ENCODE peak calls at places on chromosomes 16 and 17, in eight cellular contexts. G is stimulated activated CD8-positive, alpha-beta memory T cell treated with anti-CD3 and anti-CD28 coated beads, Interleukin-7, amount 100 ng/mL, for 48 hours; N is esophagus squamous epithelium; I is CD4-positive, alpha-beta memory T cell; V is stomach; C is progenitor cell of endocrine pancreas; O is fibroblast of pulmonary artery; M is GM20000. P is an unnamed sample.

GRCh38 chr16:68432701-68433100 is 15.6 kb downstream of the SMPD3 start:
- DNase-seq in G (no peak), N (no peak), I (no peak), V (no peak), C (no peak), O (no peak), M (no peak), P (no peak)

GRCh38 chr16:74186589-74186988 is 110.0 kb upstream of the PSMD7 start:
- DNase-seq in G (no peak), N (no peak), I (no peak), V (no peak), C (no peak), O (no peak), M (no peak), P (no peak)

GRCh38 chr17:7881655-7882054 is 6.9 kb upstream of the CHD3 start:
- DNase-seq in G (no peak), N (no peak), I (no peak), V (no peak), C (no peak), O (no peak), M (no peak), P (no peak)

GRCh38 chr17:73003487-73003886 is 89.0 kb downstream of the SLC39A11 start:
- DNase-seq in G (no peak), N (no peak), I (no peak), V (no peak), C (no peak), O (no peak), M (no peak), P (no peak)

GRCh38 chr16:54359086-54359485 is 72.5 kb upstream of the IRX3 start:
- DNase-seq in G (no peak), N (no peak), I (no peak), V (no peak), C (no peak), O (no peak), M (no peak), P (peak; percentile 47)

GRCh38 chr17:71769850-71770249 is 351.0 kb upstream of the SOX9 start:
- DNase-seq in G (no peak), N (no peak), I (no peak), V (no peak), C (no peak), O (no peak), M (no peak), P (no peak)

GRCh38 chr16:15900901-15901465 is 12.6 kb upstream of the CEP20 start:
- DNase-seq in G (no peak), N (no peak), I (no peak), V (no peak), C (no peak), O (no peak), M (no peak), P (no peak)

GRCh38 chr16:12455287-12455798 is 348.3 kb downstream of the CPPED1 start:
- DNase-seq in G (no peak), N (no peak), I (no peak), V (peak; percentile 61), C (peak; percentile 56), O (peak; percentile 64), M (peak; percentile 52), P (peak; percentile 57)

GRCh38 chr16:82660078-82660645 is 33.4 kb downstream of the CDH13 start:
- DNase-seq in G (no peak), N (no peak), I (peak; percentile 55), V (no peak), C (no peak), O (peak; percentile 58), M (no peak), P (no peak)

GRCh38 chr17:44894642-44895041 is 4.6 kb downstream of the EFTUD2 start:
- DNase-seq in G (no peak), N (no peak), I (no peak), V (no peak), C (no peak), O (no peak), M (no peak), P (no peak)

GRCh38 chr17:70622382-70623260 is 453.3 kb downstream of the KCNJ2 start:
- DNase-seq in G (no peak), N (no peak), I (no peak), V (peak; percentile 42), C (peak; percentile 33), O (peak; percentile 24), M (peak; percentile 19), P (peak; percentile 50)

P was measured in Caco-2.